ENCODE peak calls at places on chromosomes 3 and 15, in five cellular contexts. Y, L, O, P and I are unnamed samples.

GRCh38 chr3:27715454-27715806 is 6.7 kb downstream of the EOMES start:
- DNase-seq in O (no peak), Y (no peak), L (no peak), P (no peak), I (no peak)

GRCh38 chr3:53161820-53162671 is 1.0 kb downstream of the PRKCD start:
- DNase-seq in L (peak; percentile 20), O (no peak), Y (no peak), P (peak; percentile 33), I (no peak)

GRCh38 chr3:15305366-15305844 is 27.0 kb downstream of the SH3BP5 start:
- DNase-seq in L (peak; percentile 49), O (peak; percentile 31), Y (no peak), P (peak; percentile 73), I (no peak)

GRCh38 chr15:83289160-83289559 is 4.7 kb upstream of the BNC1 start:
- DNase-seq in O (no peak), Y (no peak), L (peak; percentile 61), P (no peak), I (no peak)

GRCh38 chr3:62558549-62559112 is 185.3 kb upstream of the FEZF2 start:
- DNase-seq in Y (no peak), P (peak; percentile 13), L (peak; percentile 13), O (no peak), I (peak; percentile 36)

GRCh38 chr3:190345027-190345821 is 23.0 kb upstream of the CLDN1 start:
- DNase-seq in P (no peak), L (peak; percentile 97), O (no peak), Y (no peak), I (no peak)

GRCh38 chr15:50848349-50848748 is 60.1 kb upstream of the AP4E1 start:
- DNase-seq in P (no peak), O (no peak), Y (no peak), L (no peak), I (no peak)

GRCh38 chr3:66418432-66419052 is 82.3 kb downstream of the LRIG1 start:
- DNase-seq in L (no peak), P (no peak), O (no peak), Y (no peak), I (no peak)

GRCh38 chr3:184873136-184873535 is 61.2 kb downstream of the VPS8 start:
- DNase-seq in Y (no peak), L (no peak), O (no peak), P (no peak), I (no peak)

GRCh38 chr3:184872200-184872599 is 60.2 kb downstream of the VPS8 start:
- DNase-seq in L (no peak), O (no peak), Y (no peak), P (no peak), I (no peak)

GRCh38 chr3:184880616-184881015 is 68.7 kb downstream of the VPS8 start:
- DNase-seq in P (no peak), O (no peak), L (peak; percentile 66), Y (no peak), I (no peak)

DNA sequence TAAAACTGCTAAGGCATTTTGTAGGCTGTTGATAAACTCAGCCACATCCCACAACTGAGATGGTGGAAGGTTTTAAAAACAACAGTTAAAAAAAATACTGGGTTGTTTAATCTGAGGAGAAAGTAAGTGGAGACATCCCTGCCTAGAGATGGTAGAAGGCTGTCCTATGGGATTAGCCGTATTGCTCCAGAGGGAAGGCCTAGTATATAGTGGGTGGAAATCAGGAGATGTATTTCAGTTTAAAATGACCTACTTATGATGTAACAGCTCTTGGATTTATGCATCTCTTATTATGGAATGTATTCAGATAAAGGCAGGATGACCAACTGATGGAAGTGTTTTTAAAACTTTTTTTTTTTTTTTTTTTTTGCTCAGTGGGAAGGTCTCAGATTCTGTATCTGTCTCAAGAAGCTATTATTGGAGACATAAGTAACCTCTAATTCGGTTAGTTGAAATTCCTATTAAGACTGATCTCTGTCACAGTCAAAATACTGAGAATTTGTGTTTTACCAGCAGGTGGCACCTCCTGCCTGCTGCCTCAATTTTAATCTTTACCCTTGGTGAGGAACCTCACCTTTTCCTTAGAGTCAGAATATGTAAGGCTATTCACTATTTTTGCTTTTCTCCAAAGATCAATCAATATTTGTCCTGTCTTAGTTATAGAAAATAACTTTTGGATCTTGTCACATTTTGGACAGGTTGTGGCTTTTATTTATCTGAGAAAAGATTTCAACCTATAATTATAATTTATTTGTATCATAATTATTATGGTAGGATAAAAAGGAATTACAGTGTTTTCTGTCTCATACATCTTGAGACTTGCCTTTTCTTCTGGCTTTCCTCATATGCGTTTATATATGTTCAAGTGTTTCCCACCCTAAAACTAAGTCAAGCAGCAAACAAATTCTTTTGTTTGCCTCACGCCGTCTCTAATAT is 63.0 kb downstream of the VPS8 start:
- DNase-seq in P (peak; percentile 5), Y (no peak), O (peak; percentile 8), L (peak; percentile 32), I (no peak)
- TF ChIP-seq CEBPB in P (no peak), Y (no peak), O (no peak), L (peak; percentile 9), I (no peak)

DNA sequence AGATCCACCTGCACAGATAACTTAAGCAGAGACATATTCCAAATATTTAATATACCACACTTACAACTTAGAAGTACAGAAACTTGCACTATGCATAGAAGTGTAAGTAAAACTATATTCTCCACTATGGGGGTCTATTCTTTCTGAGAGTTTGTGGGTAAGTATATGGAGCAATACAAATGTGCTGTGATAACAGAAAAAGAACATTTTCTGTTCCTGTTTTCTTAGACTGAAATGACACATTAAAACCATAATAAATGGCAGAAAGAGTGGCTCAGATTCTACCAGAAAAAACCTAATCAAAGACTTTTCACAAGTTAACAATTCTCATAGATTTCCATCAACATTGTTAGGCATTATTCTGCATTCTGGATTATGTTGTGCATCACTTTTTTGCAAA is 96.6 kb upstream of the WNT7A start:
- DNase-seq in Y (no peak), O (no peak), L (no peak), P (no peak), I (no peak)
- TF ChIP-seq CEBPB in Y (no peak), O (no peak), L (no peak), P (no peak), I (no peak)

DNA sequence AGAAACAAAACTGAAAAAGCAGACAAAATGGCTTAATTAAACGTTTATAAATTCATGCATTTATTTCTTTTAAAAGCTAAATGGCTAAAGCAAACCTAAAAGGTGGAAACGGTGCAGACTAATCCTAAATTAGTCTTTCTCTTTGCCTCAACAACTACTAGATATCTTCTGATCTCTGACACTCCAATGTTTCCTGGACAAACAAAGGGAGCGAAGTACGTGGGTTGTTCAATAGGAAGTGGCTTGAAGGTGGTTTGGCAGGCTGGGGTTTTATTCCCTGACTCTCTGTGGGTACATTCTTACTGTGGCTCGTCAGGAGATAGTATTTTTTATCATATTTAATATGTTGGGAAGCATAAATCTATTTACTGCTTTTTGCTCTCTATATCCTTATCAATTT is 49.9 kb upstream of the CORO2B start:
- DNase-seq in Y (no peak), P (no peak), L (no peak), O (no peak), I (no peak)
- TF ChIP-seq CEBPB in Y (no peak), P (no peak), L (no peak), O (no peak), I (no peak)

GRCh38 chr3:185519021-185519420 is 20.2 kb upstream of the TMEM41A start:
- DNase-seq in L (no peak), Y (no peak), O (no peak), P (no peak), I (no peak)
- TF ChIP-seq CEBPB in L (no peak), Y (no peak), O (no peak), P (no peak), I (no peak)

GRCh38 chr3:170052398-170052797 is 14.6 kb downstream of the GPR160 start:
- DNase-seq in L (no peak), Y (no peak), P (no peak), O (no peak), I (no peak)

GRCh38 chr3:170055209-170055608 is 17.4 kb downstream of the GPR160 start:
- DNase-seq in P (no peak), Y (peak; percentile 63), O (no peak), L (peak; percentile 51), I (no peak)

GRCh38 chr3:170057550-170057949 is 19.8 kb downstream of the GPR160 start:
- DNase-seq in O (no peak), Y (no peak), L (no peak), P (no peak), I (peak; percentile 39)

GRCh38 chr3:170056710-170057454 is 19.1 kb downstream of the GPR160 start:
- DNase-seq in Y (peak; percentile 84), O (no peak), L (no peak), P (no peak), I (peak; percentile 13)

DNA sequence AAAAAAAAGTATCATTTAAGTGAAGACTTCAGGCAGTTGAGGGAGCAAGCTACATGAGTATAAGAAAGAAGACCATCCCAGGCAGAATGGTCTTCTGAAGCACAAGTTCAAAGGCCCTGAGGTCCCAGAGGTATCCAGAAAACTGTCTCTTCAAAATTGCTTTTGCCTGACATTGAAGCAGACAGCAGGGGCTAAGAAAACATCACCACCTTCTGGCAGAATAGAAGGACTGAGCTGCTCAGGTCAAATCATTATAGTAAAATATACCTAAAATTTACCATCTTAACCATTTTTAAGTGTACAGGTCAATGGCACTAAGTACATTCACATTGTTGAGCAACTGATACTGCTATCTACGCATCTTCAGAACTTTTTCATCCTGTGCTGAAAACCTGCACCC is 16.4 kb downstream of the GPR160 start:
- DNase-seq in O (no peak), P (no peak), L (no peak), Y (no peak), I (peak; percentile 8)
- TF ChIP-seq CEBPB in O (no peak), P (no peak), L (no peak), Y (no peak), I (no peak)

GRCh38 chr3:32021155-32021554 is 39.6 kb downstream of the ZNF860 start:
- DNase-seq in P (no peak), L (no peak), O (no peak), Y (no peak), I (no peak)

GRCh38 chr3:32022947-32023346 is 41.4 kb downstream of the ZNF860 start:
- DNase-seq in Y (no peak), L (no peak), O (no peak), P (no peak), I (no peak)

GRCh38 chr3:32021748-32022147 is 40.2 kb downstream of the ZNF860 start:
- DNase-seq in O (no peak), P (no peak), L (no peak), Y (no peak), I (no peak)

GRCh38 chr3:32018723-32019564 is 37.4 kb downstream of the ZNF860 start:
- DNase-seq in L (peak; percentile 57), Y (no peak), P (peak; percentile 70), O (peak; percentile 54), I (no peak)
- TF ChIP-seq CEBPB in L (no peak), Y (no peak), P (no peak), O (no peak), I (no peak)

DNA sequence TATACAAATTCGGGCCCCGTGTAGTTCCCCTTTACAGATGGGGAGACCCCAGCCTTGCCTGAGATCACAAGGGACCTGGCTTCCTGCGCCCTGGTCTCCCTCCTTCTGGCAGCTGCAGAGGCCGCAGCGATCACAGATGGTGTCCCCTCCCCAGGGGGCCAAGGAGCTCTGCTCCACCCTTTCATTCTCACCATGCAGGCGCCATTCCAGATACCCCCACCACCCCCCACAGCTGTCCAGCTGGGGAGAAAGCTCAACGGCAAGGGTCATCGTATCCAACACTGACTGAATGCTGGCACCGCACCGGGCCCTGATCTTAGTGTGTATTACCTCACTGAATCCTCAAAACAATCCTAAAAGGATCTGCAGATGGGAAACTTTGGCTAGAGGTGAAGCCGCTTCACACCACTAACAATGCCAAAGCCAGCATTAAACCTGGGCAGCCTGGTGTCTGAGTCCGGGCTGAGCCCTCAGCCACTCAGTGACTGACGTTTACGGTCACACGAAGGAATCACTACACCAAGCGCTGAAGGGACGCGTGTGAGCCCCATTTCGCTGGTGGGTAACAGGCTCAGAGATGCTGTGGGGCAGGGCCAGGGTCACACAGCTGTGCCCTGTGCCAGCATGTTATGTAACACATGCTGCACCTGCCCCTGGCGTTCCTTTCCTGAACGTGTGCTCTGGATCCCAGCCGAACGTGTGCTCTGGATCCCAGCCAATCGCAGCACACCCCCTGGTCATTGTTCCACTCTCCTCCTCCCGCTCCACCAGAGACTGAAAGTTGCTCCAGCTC is 51.9 kb downstream of the IQSEC1 start:
- DNase-seq in O (no peak), Y (no peak), P (no peak), L (no peak), I (no peak)
- TF ChIP-seq CEBPB in O (no peak), Y (no peak), P (no peak), L (no peak), I (no peak)